ENCODE peak calls at places on chromosomes 16 and 17, in eight cellular contexts. One of them, this sample, is unnamed.

GRCh38 chr16:74931445-74931844 is 53.5 kb downstream of the WDR59 start:
- DNase-seq in NCI-H1105 treated with DMSO at 0.1 percent for 48 hours: no peak
- DNase-seq in H54: no peak
- DNase-seq in putamen: no peak
- DNase-seq in Panc1: no peak
- DNase-seq in NCI-H748 treated with DMSO at 0.1 percent for 48 hours: no peak
- DNase-seq in naive thymus-derived CD8-positive, alpha-beta T cell: no peak
- DNase-seq in IMR-90: no peak
- DNase-seq in this sample: no peak

GRCh38 chr16:66020642-66021041 is 345.8 kb upstream of the CDH5 start:
- DNase-seq in NCI-H1105 treated with DMSO at 0.1 percent for 48 hours: no peak
- DNase-seq in H54: no peak
- DNase-seq in NCI-H748 treated with DMSO at 0.1 percent for 48 hours: no peak
- DNase-seq in putamen: no peak
- DNase-seq in IMR-90: peak; percentile 52
- DNase-seq in Panc1: no peak
- DNase-seq in naive thymus-derived CD8-positive, alpha-beta T cell: no peak
- DNase-seq in this sample: no peak

GRCh38 chr17:78838574-78839005 is 2.0 kb downstream of the USP36 start:
- DNase-seq in NCI-H748 treated with DMSO at 0.1 percent for 48 hours: no peak
- DNase-seq in H54: no peak
- DNase-seq in putamen: no peak
- DNase-seq in NCI-H1105 treated with DMSO at 0.1 percent for 48 hours: peak; percentile 16
- DNase-seq in Panc1: no peak
- DNase-seq in naive thymus-derived CD8-positive, alpha-beta T cell: no peak
- DNase-seq in IMR-90: no peak
- DNase-seq in this sample: no peak

GRCh38 chr17:80026359-80027042 is 9.2 kb downstream of the TBC1D16 start:
- DNase-seq in Panc1: no peak
- DNase-seq in NCI-H748 treated with DMSO at 0.1 percent for 48 hours: no peak
- DNase-seq in naive thymus-derived CD8-positive, alpha-beta T cell: no peak
- DNase-seq in H54: no peak
- DNase-seq in NCI-H1105 treated with DMSO at 0.1 percent for 48 hours: no peak
- DNase-seq in putamen: no peak
- DNase-seq in IMR-90: no peak
- DNase-seq in this sample: no peak

GRCh38 chr16:78277374-78277773 is 177.9 kb downstream of the WWOX start:
- DNase-seq in IMR-90: no peak
- DNase-seq in H54: no peak
- DNase-seq in putamen: no peak
- DNase-seq in naive thymus-derived CD8-positive, alpha-beta T cell: no peak
- DNase-seq in NCI-H748 treated with DMSO at 0.1 percent for 48 hours: no peak
- DNase-seq in Panc1: no peak
- DNase-seq in NCI-H1105 treated with DMSO at 0.1 percent for 48 hours: no peak
- DNase-seq in this sample: no peak

GRCh38 chr17:18257747-18258355 is 687 bp downstream of the FLII start:
- DNase-seq in Panc1: no peak
- DNase-seq in putamen: peak; percentile 58
- DNase-seq in naive thymus-derived CD8-positive, alpha-beta T cell: peak; percentile 38
- DNase-seq in H54: peak; percentile 100
- DNase-seq in NCI-H1105 treated with DMSO at 0.1 percent for 48 hours: peak; percentile 51
- DNase-seq in IMR-90: peak; percentile 62
- DNase-seq in NCI-H748 treated with DMSO at 0.1 percent for 48 hours: peak; percentile 21
- DNase-seq in this sample: no peak

GRCh38 chr16:86706726-86707125 is 128.4 kb downstream of the FOXL1 start:
- DNase-seq in NCI-H1105 treated with DMSO at 0.1 percent for 48 hours: no peak
- DNase-seq in NCI-H748 treated with DMSO at 0.1 percent for 48 hours: no peak
- DNase-seq in IMR-90: no peak
- DNase-seq in H54: no peak
- DNase-seq in putamen: no peak
- DNase-seq in Panc1: no peak
- DNase-seq in naive thymus-derived CD8-positive, alpha-beta T cell: no peak
- DNase-seq in this sample: no peak

GRCh38 chr16:72474511-72475123 is 302.7 kb upstream of the PMFBP1 start:
- DNase-seq in naive thymus-derived CD8-positive, alpha-beta T cell: no peak
- DNase-seq in Panc1: peak; percentile 18
- DNase-seq in putamen: peak; percentile 7
- DNase-seq in IMR-90: peak; percentile 78
- DNase-seq in H54: peak; percentile 7
- DNase-seq in NCI-H1105 treated with DMSO at 0.1 percent for 48 hours: no peak
- DNase-seq in NCI-H748 treated with DMSO at 0.1 percent for 48 hours: no peak
- DNase-seq in this sample: no peak

GRCh38 chr17:80647746-80648145 is 103.1 kb downstream of the RPTOR start:
- DNase-seq in IMR-90: peak; percentile 97
- DNase-seq in Panc1: no peak
- DNase-seq in NCI-H1105 treated with DMSO at 0.1 percent for 48 hours: no peak
- DNase-seq in naive thymus-derived CD8-positive, alpha-beta T cell: no peak
- DNase-seq in putamen: no peak
- DNase-seq in NCI-H748 treated with DMSO at 0.1 percent for 48 hours: peak; percentile 62
- DNase-seq in H54: peak; percentile 83
- DNase-seq in this sample: no peak

GRCh38 chr16:53878216-53878615 is 174.3 kb downstream of the FTO start:
- DNase-seq in Panc1: no peak
- DNase-seq in H54: no peak
- DNase-seq in naive thymus-derived CD8-positive, alpha-beta T cell: no peak
- DNase-seq in IMR-90: no peak
- DNase-seq in NCI-H748 treated with DMSO at 0.1 percent for 48 hours: no peak
- DNase-seq in putamen: no peak
- DNase-seq in NCI-H1105 treated with DMSO at 0.1 percent for 48 hours: no peak
- DNase-seq in this sample: no peak

GRCh38 chr16:75293746-75294145 is 42.3 kb upstream of the BCAR1 start:
- DNase-seq in H54: no peak
- DNase-seq in Panc1: no peak
- DNase-seq in IMR-90: peak; percentile 10
- DNase-seq in naive thymus-derived CD8-positive, alpha-beta T cell: no peak
- DNase-seq in NCI-H748 treated with DMSO at 0.1 percent for 48 hours: no peak
- DNase-seq in NCI-H1105 treated with DMSO at 0.1 percent for 48 hours: no peak
- DNase-seq in putamen: no peak
- DNase-seq in this sample: no peak

GRCh38 chr16:50992366-50993032 is 158.6 kb downstream of the SALL1 start:
- DNase-seq in Panc1: no peak
- DNase-seq in naive thymus-derived CD8-positive, alpha-beta T cell: no peak
- DNase-seq in H54: no peak
- DNase-seq in putamen: no peak
- DNase-seq in IMR-90: no peak
- DNase-seq in NCI-H1105 treated with DMSO at 0.1 percent for 48 hours: no peak
- DNase-seq in NCI-H748 treated with DMSO at 0.1 percent for 48 hours: no peak
- DNase-seq in this sample: no peak

GRCh38 chr16:18803569-18804462 is 2.5 kb upstream of the ARL6IP1 start:
- DNase-seq in IMR-90: peak; percentile 42
- DNase-seq in NCI-H1105 treated with DMSO at 0.1 percent for 48 hours: no peak
- DNase-seq in H54: no peak
- DNase-seq in NCI-H748 treated with DMSO at 0.1 percent for 48 hours: no peak
- DNase-seq in naive thymus-derived CD8-positive, alpha-beta T cell: no peak
- DNase-seq in putamen: no peak
- DNase-seq in Panc1: no peak
- DNase-seq in this sample: no peak

GRCh38 chr16:79437764-79438728 is 162.5 kb downstream of the MAF start:
- DNase-seq in IMR-90: no peak
- DNase-seq in Panc1: no peak
- DNase-seq in H54: no peak
- DNase-seq in NCI-H748 treated with DMSO at 0.1 percent for 48 hours: no peak
- DNase-seq in NCI-H1105 treated with DMSO at 0.1 percent for 48 hours: no peak
- DNase-seq in putamen: peak; percentile 42
- DNase-seq in naive thymus-derived CD8-positive, alpha-beta T cell: no peak
- DNase-seq in this sample: no peak

GRCh38 chr17:73283841-73284282 is 22.2 kb upstream of the CPSF4L start:
- DNase-seq in NCI-H1105 treated with DMSO at 0.1 percent for 48 hours: no peak
- DNase-seq in IMR-90: no peak
- DNase-seq in NCI-H748 treated with DMSO at 0.1 percent for 48 hours: no peak
- DNase-seq in naive thymus-derived CD8-positive, alpha-beta T cell: no peak
- DNase-seq in Panc1: no peak
- DNase-seq in putamen: no peak
- DNase-seq in H54: no peak
- DNase-seq in this sample: no peak

GRCh38 chr17:559699-560378 is 154.8 kb downstream of the VPS53 start:
- DNase-seq in H54: peak; percentile 84
- DNase-seq in putamen: no peak
- DNase-seq in Panc1: peak; percentile 4
- DNase-seq in NCI-H748 treated with DMSO at 0.1 percent for 48 hours: no peak
- DNase-seq in NCI-H1105 treated with DMSO at 0.1 percent for 48 hours: no peak
- DNase-seq in naive thymus-derived CD8-positive, alpha-beta T cell: no peak
- DNase-seq in IMR-90: peak; percentile 89
- DNase-seq in this sample: no peak

GRCh38 chr16:86609115-86609514 is 30.8 kb downstream of the FOXL1 start:
- DNase-seq in NCI-H1105 treated with DMSO at 0.1 percent for 48 hours: no peak
- DNase-seq in IMR-90: peak; percentile 94
- DNase-seq in putamen: no peak
- DNase-seq in Panc1: no peak
- DNase-seq in H54: peak; percentile 58
- DNase-seq in NCI-H748 treated with DMSO at 0.1 percent for 48 hours: no peak
- DNase-seq in naive thymus-derived CD8-positive, alpha-beta T cell: no peak
- DNase-seq in this sample: no peak

GRCh38 chr17:14058051-14058450 is 11.3 kb upstream of the COX10 start:
- DNase-seq in H54: no peak
- DNase-seq in NCI-H1105 treated with DMSO at 0.1 percent for 48 hours: no peak
- DNase-seq in Panc1: no peak
- DNase-seq in naive thymus-derived CD8-positive, alpha-beta T cell: no peak
- DNase-seq in NCI-H748 treated with DMSO at 0.1 percent for 48 hours: no peak
- DNase-seq in IMR-90: peak; percentile 49
- DNase-seq in putamen: no peak
- DNase-seq in this sample: no peak

GRCh38 chr17:81991684-81992513 is 14.5 kb downstream of the ASPSCR1 start:
- DNase-seq in H54: peak; percentile 95
- DNase-seq in IMR-90: peak; percentile 31
- DNase-seq in putamen: peak; percentile 63
- DNase-seq in naive thymus-derived CD8-positive, alpha-beta T cell: no peak
- DNase-seq in NCI-H748 treated with DMSO at 0.1 percent for 48 hours: no peak
- DNase-seq in NCI-H1105 treated with DMSO at 0.1 percent for 48 hours: no peak
- DNase-seq in Panc1: no peak
- DNase-seq in this sample: no peak

GRCh38 chr16:88706288-88706964 is at the start of the genes CTU2 and RNF166:
- DNase-seq in H54: peak; percentile 97
- DNase-seq in IMR-90: peak; percentile 84
- DNase-seq in NCI-H748 treated with DMSO at 0.1 percent for 48 hours: peak; percentile 19
- DNase-seq in NCI-H1105 treated with DMSO at 0.1 percent for 48 hours: peak; percentile 33
- DNase-seq in naive thymus-derived CD8-positive, alpha-beta T cell: peak; percentile 95
- DNase-seq in putamen: peak; percentile 89
- DNase-seq in Panc1: no peak
- DNase-seq in this sample: no peak

GRCh38 chr17:69471406-69471805 is 56.9 kb downstream of the MAP2K6 start:
- DNase-seq in NCI-H748 treated with DMSO at 0.1 percent for 48 hours: no peak
- DNase-seq in naive thymus-derived CD8-positive, alpha-beta T cell: no peak
- DNase-seq in NCI-H1105 treated with DMSO at 0.1 percent for 48 hours: no peak
- DNase-seq in Panc1: no peak
- DNase-seq in putamen: no peak
- DNase-seq in IMR-90: no peak
- DNase-seq in H54: no peak
- DNase-seq in this sample: no peak

GRCh38 chr17:60600490-60601431 is 768 bp downstream of the PPM1D start:
- DNase-seq in H54: peak; percentile 91
- DNase-seq in Panc1: no peak
- DNase-seq in NCI-H1105 treated with DMSO at 0.1 percent for 48 hours: peak; percentile 72
- DNase-seq in naive thymus-derived CD8-positive, alpha-beta T cell: peak; percentile 34
- DNase-seq in putamen: peak; percentile 85
- DNase-seq in NCI-H748 treated with DMSO at 0.1 percent for 48 hours: peak; percentile 34
- DNase-seq in IMR-90: peak; percentile 85
- DNase-seq in this sample: peak; percentile 76

GRCh38 chr17:19003966-19004600 is 481 bp downstream of the FAM83G start:
- DNase-seq in H54: peak; percentile 65
- DNase-seq in IMR-90: peak; percentile 36
- DNase-seq in NCI-H1105 treated with DMSO at 0.1 percent for 48 hours: no peak
- DNase-seq in naive thymus-derived CD8-positive, alpha-beta T cell: peak; percentile 27
- DNase-seq in NCI-H748 treated with DMSO at 0.1 percent for 48 hours: peak; percentile 54
- DNase-seq in Panc1: no peak
- DNase-seq in putamen: no peak
- DNase-seq in this sample: no peak

GRCh38 chr16:17459903-17460521 is 10.7 kb downstream of the XYLT1 start:
- DNase-seq in NCI-H1105 treated with DMSO at 0.1 percent for 48 hours: no peak
- DNase-seq in IMR-90: no peak
- DNase-seq in NCI-H748 treated with DMSO at 0.1 percent for 48 hours: no peak
- DNase-seq in Panc1: no peak
- DNase-seq in H54: no peak
- DNase-seq in putamen: no peak
- DNase-seq in naive thymus-derived CD8-positive, alpha-beta T cell: no peak
- DNase-seq in this sample: no peak

GRCh38 chr16:88541831-88542230 is 28.4 kb upstream of the ZC3H18 start:
- DNase-seq in NCI-H748 treated with DMSO at 0.1 percent for 48 hours: no peak
- DNase-seq in putamen: no peak
- DNase-seq in IMR-90: no peak
- DNase-seq in NCI-H1105 treated with DMSO at 0.1 percent for 48 hours: no peak
- DNase-seq in H54: no peak
- DNase-seq in naive thymus-derived CD8-positive, alpha-beta T cell: no peak
- DNase-seq in Panc1: no peak
- DNase-seq in this sample: no peak

GRCh38 chr16:19505600-19506303 is 16.1 kb downstream of the GDE1 start:
- DNase-seq in NCI-H1105 treated with DMSO at 0.1 percent for 48 hours: no peak
- DNase-seq in putamen: no peak
- DNase-seq in Panc1: no peak
- DNase-seq in H54: no peak
- DNase-seq in IMR-90: peak; percentile 17
- DNase-seq in NCI-H748 treated with DMSO at 0.1 percent for 48 hours: no peak
- DNase-seq in naive thymus-derived CD8-positive, alpha-beta T cell: no peak
- DNase-seq in this sample: no peak

GRCh38 chr16:1822801-1823200 is 3.8 kb downstream of the HAGH start:
- DNase-seq in naive thymus-derived CD8-positive, alpha-beta T cell: no peak
- DNase-seq in putamen: no peak
- DNase-seq in Panc1: no peak
- DNase-seq in NCI-H748 treated with DMSO at 0.1 percent for 48 hours: no peak
- DNase-seq in H54: no peak
- DNase-seq in NCI-H1105 treated with DMSO at 0.1 percent for 48 hours: no peak
- DNase-seq in IMR-90: no peak
- DNase-seq in this sample: no peak

GRCh38 chr17:40123811-40124114 is 2.0 kb downstream of the MSL1 start:
- DNase-seq in naive thymus-derived CD8-positive, alpha-beta T cell: no peak
- DNase-seq in Panc1: no peak
- DNase-seq in H54: no peak
- DNase-seq in IMR-90: no peak
- DNase-seq in NCI-H1105 treated with DMSO at 0.1 percent for 48 hours: no peak
- DNase-seq in NCI-H748 treated with DMSO at 0.1 percent for 48 hours: no peak
- DNase-seq in putamen: no peak
- DNase-seq in this sample: no peak

GRCh38 chr17:44865231-44865660 is 17.6 kb downstream of the HIGD1B start:
- DNase-seq in IMR-90: peak; percentile 73
- DNase-seq in naive thymus-derived CD8-positive, alpha-beta T cell: peak; percentile 51
- DNase-seq in H54: peak; percentile 88
- DNase-seq in NCI-H1105 treated with DMSO at 0.1 percent for 48 hours: peak; percentile 72
- DNase-seq in NCI-H748 treated with DMSO at 0.1 percent for 48 hours: peak; percentile 20
- DNase-seq in Panc1: peak; percentile 47
- DNase-seq in putamen: peak; percentile 50
- DNase-seq in this sample: peak; percentile 56

GRCh38 chr16:75578212-75578611 is 12.0 kb downstream of the GABARAPL2 start:
- DNase-seq in NCI-H748 treated with DMSO at 0.1 percent for 48 hours: no peak
- DNase-seq in Panc1: no peak
- DNase-seq in naive thymus-derived CD8-positive, alpha-beta T cell: no peak
- DNase-seq in IMR-90: no peak
- DNase-seq in H54: no peak
- DNase-seq in putamen: no peak
- DNase-seq in NCI-H1105 treated with DMSO at 0.1 percent for 48 hours: no peak
- DNase-seq in this sample: no peak

GRCh38 chr16:24286713-24287405 is 30.7 kb downstream of the CACNG3 start:
- DNase-seq in putamen: no peak
- DNase-seq in NCI-H1105 treated with DMSO at 0.1 percent for 48 hours: no peak
- DNase-seq in H54: no peak
- DNase-seq in naive thymus-derived CD8-positive, alpha-beta T cell: no peak
- DNase-seq in NCI-H748 treated with DMSO at 0.1 percent for 48 hours: no peak
- DNase-seq in Panc1: no peak
- DNase-seq in IMR-90: no peak
- DNase-seq in this sample: no peak

GRCh38 chr17:10838682-10839081 is 795 bp upstream of the PIRT start:
- DNase-seq in H54: no peak
- DNase-seq in IMR-90: no peak
- DNase-seq in Panc1: no peak
- DNase-seq in NCI-H1105 treated with DMSO at 0.1 percent for 48 hours: no peak
- DNase-seq in putamen: no peak
- DNase-seq in NCI-H748 treated with DMSO at 0.1 percent for 48 hours: no peak
- DNase-seq in naive thymus-derived CD8-positive, alpha-beta T cell: no peak
- DNase-seq in this sample: no peak

GRCh38 chr17:40352779-40353394 is 11.7 kb downstream of the GJD3 start:
- DNase-seq in NCI-H748 treated with DMSO at 0.1 percent for 48 hours: no peak
- DNase-seq in H54: no peak
- DNase-seq in naive thymus-derived CD8-positive, alpha-beta T cell: no peak
- DNase-seq in NCI-H1105 treated with DMSO at 0.1 percent for 48 hours: no peak
- DNase-seq in putamen: no peak
- DNase-seq in IMR-90: no peak
- DNase-seq in Panc1: no peak
- DNase-seq in this sample: no peak

GRCh38 chr16:47565454-47565853 is 104.3 kb downstream of the PHKB start:
- DNase-seq in IMR-90: peak; percentile 66
- DNase-seq in putamen: peak; percentile 5
- DNase-seq in Panc1: no peak
- DNase-seq in NCI-H1105 treated with DMSO at 0.1 percent for 48 hours: no peak
- DNase-seq in H54: peak; percentile 15
- DNase-seq in naive thymus-derived CD8-positive, alpha-beta T cell: no peak
- DNase-seq in NCI-H748 treated with DMSO at 0.1 percent for 48 hours: no peak
- DNase-seq in this sample: no peak